ENCODE peak calls at places on chromosomes 7 and 10, in five cellular contexts. One of them, this sample, is unnamed.

GRCh38 chr7:129845178-129845971 is 107.4 kb downstream of the UBE2H start:
- DNase-seq in hepatocyte: no peak
- DNase-seq in GM23338: no peak
- DNase-seq in GM23248: peak; percentile 88
- DNase-seq in fibroblast of lung: peak; percentile 51
- DNase-seq in this sample: no peak

GRCh38 chr7:31368620-31369019 is 28.1 kb upstream of the NEUROD6 start:
- DNase-seq in GM23338: no peak
- DNase-seq in fibroblast of lung: no peak
- DNase-seq in hepatocyte: peak; percentile 13
- DNase-seq in GM23248: no peak
- DNase-seq in this sample: no peak

GRCh38 chr10:86960863-86961434 is 2.5 kb downstream of the SNCG start:
- DNase-seq in hepatocyte: no peak
- DNase-seq in fibroblast of lung: no peak
- DNase-seq in GM23338: no peak
- DNase-seq in GM23248: no peak
- DNase-seq in this sample: no peak

GRCh38 chr10:80924063-80924952 is 386.6 kb downstream of the SH2D4B start:
- DNase-seq in GM23338: peak; percentile 83
- DNase-seq in GM23248: peak; percentile 52
- DNase-seq in fibroblast of lung: peak; percentile 37
- DNase-seq in hepatocyte: peak; percentile 63
- DNase-seq in this sample: peak; percentile 24

GRCh38 chr10:122207596-122207995 is 63.5 kb upstream of the BTBD16 start:
- DNase-seq in hepatocyte: no peak
- DNase-seq in GM23248: no peak
- DNase-seq in fibroblast of lung: peak; percentile 68
- DNase-seq in GM23338: no peak
- DNase-seq in this sample: no peak

GRCh38 chr7:35725280-35725680 is 30.3 kb upstream of the HERPUD2 start:
- DNase-seq in GM23338: peak; percentile 27
- DNase-seq in fibroblast of lung: no peak
- DNase-seq in hepatocyte: no peak
- DNase-seq in GM23248: no peak
- DNase-seq in this sample: no peak

GRCh38 chr7:156927571-156928405 is 21.7 kb upstream of the NOM1 start:
- DNase-seq in hepatocyte: no peak
- DNase-seq in GM23248: no peak
- DNase-seq in GM23338: no peak
- DNase-seq in fibroblast of lung: no peak
- DNase-seq in this sample: no peak

GRCh38 chr7:97770845-97771244 is 39.0 kb downstream of the TAC1 start:
- DNase-seq in fibroblast of lung: no peak
- DNase-seq in hepatocyte: no peak
- DNase-seq in GM23248: peak; percentile 9
- DNase-seq in GM23338: no peak
- DNase-seq in this sample: no peak

GRCh38 chr10:99394761-99395386 is 35.5 kb downstream of the GOT1 start:
- DNase-seq in GM23338: peak; percentile 26
- DNase-seq in GM23248: no peak
- DNase-seq in fibroblast of lung: no peak
- DNase-seq in hepatocyte: no peak
- DNase-seq in this sample: no peak

GRCh38 chr10:26621243-26621888 is 76.1 kb upstream of the PDSS1 start:
- DNase-seq in GM23248: no peak
- DNase-seq in fibroblast of lung: no peak
- DNase-seq in hepatocyte: no peak
- DNase-seq in GM23338: no peak
- DNase-seq in this sample: no peak

GRCh38 chr10:26624017-26624416 is 73.5 kb upstream of the PDSS1 start:
- DNase-seq in GM23248: no peak
- DNase-seq in GM23338: no peak
- DNase-seq in fibroblast of lung: no peak
- DNase-seq in hepatocyte: no peak
- DNase-seq in this sample: no peak

GRCh38 chr10:26622891-26623290 is 74.6 kb upstream of the PDSS1 start:
- DNase-seq in fibroblast of lung: no peak
- DNase-seq in GM23248: no peak
- DNase-seq in GM23338: no peak
- DNase-seq in hepatocyte: no peak
- DNase-seq in this sample: no peak

GRCh38 chr10:26626066-26626465 is 71.4 kb upstream of the PDSS1 start:
- DNase-seq in GM23338: no peak
- DNase-seq in GM23248: no peak
- DNase-seq in fibroblast of lung: no peak
- DNase-seq in hepatocyte: no peak
- DNase-seq in this sample: no peak

GRCh38 chr10:26621889-26622681 is 75.4 kb upstream of the PDSS1 start:
- DNase-seq in GM23338: peak; percentile 71
- DNase-seq in hepatocyte: peak; percentile 63
- DNase-seq in GM23248: peak; percentile 53
- DNase-seq in fibroblast of lung: no peak
- DNase-seq in this sample: no peak
- TF ChIP-seq EZH2 in GM23338: no peak
- TF ChIP-seq EZH2 in hepatocyte: no peak
- TF ChIP-seq EZH2 in GM23248: no peak
- TF ChIP-seq EZH2 in fibroblast of lung: no peak
- TF ChIP-seq EZH2 in this sample: no peak

GRCh38 chr7:128165927-128166420 is 75.1 kb upstream of the LEP start:
- DNase-seq in hepatocyte: no peak
- DNase-seq in GM23248: no peak
- DNase-seq in fibroblast of lung: no peak
- DNase-seq in GM23338: no peak
- DNase-seq in this sample: no peak

GRCh38 chr7:128168667-128169210 is 72.3 kb upstream of the LEP start:
- DNase-seq in GM23338: peak; percentile 96
- DNase-seq in GM23248: peak; percentile 46
- DNase-seq in fibroblast of lung: peak; percentile 5
- DNase-seq in hepatocyte: peak; percentile 75
- DNase-seq in this sample: no peak

GRCh38 chr7:128167316-128167691 is 73.8 kb upstream of the LEP start:
- DNase-seq in GM23248: peak; percentile 82
- DNase-seq in GM23338: peak; percentile 72
- DNase-seq in fibroblast of lung: peak; percentile 72
- DNase-seq in hepatocyte: peak; percentile 76
- DNase-seq in this sample: no peak

GRCh38 chr7:128166603-128167315 is 74.3 kb upstream of the LEP start:
- DNase-seq in GM23338: peak; percentile 70
- DNase-seq in GM23248: peak; percentile 60
- DNase-seq in fibroblast of lung: no peak
- DNase-seq in hepatocyte: peak; percentile 44
- DNase-seq in this sample: no peak

GRCh38 chr7:128167791-128168666 is 73.0 kb upstream of the LEP start:
- DNase-seq in fibroblast of lung: no peak
- DNase-seq in GM23248: no peak
- DNase-seq in hepatocyte: no peak
- DNase-seq in GM23338: peak; percentile 65
- DNase-seq in this sample: no peak
- TF ChIP-seq EZH2 in fibroblast of lung: peak; percentile 100
- TF ChIP-seq EZH2 in GM23248: no peak
- TF ChIP-seq EZH2 in hepatocyte: peak; percentile 62
- TF ChIP-seq EZH2 in GM23338: no peak
- TF ChIP-seq EZH2 in this sample: no peak

GRCh38 chr10:123357363-123358075 is 203.3 kb downstream of the BUB3 start:
- DNase-seq in GM23338: peak; percentile 51
- DNase-seq in fibroblast of lung: no peak
- DNase-seq in GM23248: no peak
- DNase-seq in hepatocyte: no peak
- DNase-seq in this sample: no peak
- TF ChIP-seq EZH2 in GM23338: no peak
- TF ChIP-seq EZH2 in fibroblast of lung: no peak
- TF ChIP-seq EZH2 in GM23248: no peak
- TF ChIP-seq EZH2 in hepatocyte: no peak
- TF ChIP-seq EZH2 in this sample: no peak

GRCh38 chr7:74488518-74488917 is 34.8 kb downstream of the GTF2IRD1 start:
- DNase-seq in GM23248: no peak
- DNase-seq in hepatocyte: no peak
- DNase-seq in GM23338: no peak
- DNase-seq in fibroblast of lung: no peak
- DNase-seq in this sample: no peak
- TF ChIP-seq EZH2 in GM23248: no peak
- TF ChIP-seq EZH2 in hepatocyte: no peak
- TF ChIP-seq EZH2 in GM23338: no peak
- TF ChIP-seq EZH2 in fibroblast of lung: no peak
- TF ChIP-seq EZH2 in this sample: no peak

DNA sequence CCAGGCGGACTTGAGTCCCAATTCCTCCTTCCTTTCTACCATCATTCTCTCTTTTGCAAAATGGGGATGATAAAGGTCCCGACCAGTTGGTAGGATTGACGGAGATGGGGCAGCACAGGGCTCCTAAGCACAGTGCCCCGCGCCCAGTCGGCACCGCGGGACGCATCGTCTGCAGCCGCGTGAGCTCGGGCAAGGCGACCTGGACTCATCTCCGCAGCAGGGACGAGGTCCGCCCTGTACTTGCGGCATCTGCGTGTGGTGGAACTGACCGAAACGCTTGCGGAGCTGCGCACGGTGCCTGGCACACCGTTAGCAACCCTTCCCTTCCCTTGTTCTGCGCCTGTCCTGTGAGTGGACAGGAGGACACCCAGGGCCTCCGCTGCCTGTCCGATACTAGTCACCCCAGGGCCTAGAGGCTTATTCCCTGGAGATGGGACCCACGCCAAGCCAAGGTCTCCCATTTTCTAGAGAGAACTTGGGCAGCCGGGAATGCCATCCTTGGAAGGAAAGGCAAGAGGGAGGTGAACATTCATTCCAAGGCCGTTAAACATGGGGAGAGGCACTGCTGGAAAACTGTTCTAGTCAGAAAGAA is 98.4 kb downstream of the WDR11 start:
- DNase-seq in GM23338: peak; percentile 48
- DNase-seq in hepatocyte: no peak
- DNase-seq in fibroblast of lung: no peak
- DNase-seq in GM23248: peak; percentile 22
- DNase-seq in this sample: no peak
- TF ChIP-seq EZH2 in GM23338: no peak
- TF ChIP-seq EZH2 in hepatocyte: no peak
- TF ChIP-seq EZH2 in fibroblast of lung: no peak
- TF ChIP-seq EZH2 in GM23248: peak; percentile 40
- TF ChIP-seq EZH2 in this sample: no peak

GRCh38 chr10:129970404-129971364 is 6.6 kb upstream of the EBF3 start:
- DNase-seq in GM23248: no peak
- DNase-seq in fibroblast of lung: no peak
- DNase-seq in hepatocyte: no peak
- DNase-seq in GM23338: no peak
- DNase-seq in this sample: no peak
- TF ChIP-seq EZH2 in GM23248: peak; percentile 95
- TF ChIP-seq EZH2 in fibroblast of lung: peak; percentile 93
- TF ChIP-seq EZH2 in hepatocyte: peak; percentile 98
- TF ChIP-seq EZH2 in GM23338: peak; percentile 93
- TF ChIP-seq EZH2 in this sample: no peak

GRCh38 chr7:155373359-155374273 is 75.9 kb downstream of the INSIG1 start:
- DNase-seq in GM23338: peak; percentile 71
- DNase-seq in hepatocyte: no peak
- DNase-seq in GM23248: peak; percentile 29
- DNase-seq in fibroblast of lung: peak; percentile 31
- DNase-seq in this sample: no peak

GRCh38 chr7:155372782-155373358 is 75.2 kb downstream of the INSIG1 start:
- DNase-seq in hepatocyte: no peak
- DNase-seq in GM23248: no peak
- DNase-seq in fibroblast of lung: no peak
- DNase-seq in GM23338: no peak
- DNase-seq in this sample: no peak

GRCh38 chr7:155371884-155372781 is 74.5 kb downstream of the INSIG1 start:
- DNase-seq in GM23338: peak; percentile 40
- DNase-seq in GM23248: peak; percentile 36
- DNase-seq in fibroblast of lung: no peak
- DNase-seq in hepatocyte: peak; percentile 51
- DNase-seq in this sample: no peak

GRCh38 chr7:155375337-155376277 is 77.9 kb downstream of the INSIG1 start:
- DNase-seq in hepatocyte: no peak
- DNase-seq in fibroblast of lung: no peak
- DNase-seq in GM23338: peak; percentile 51
- DNase-seq in GM23248: no peak
- DNase-seq in this sample: no peak

GRCh38 chr7:155374276-155375252 is 76.9 kb downstream of the INSIG1 start:
- DNase-seq in GM23248: no peak
- DNase-seq in hepatocyte: no peak
- DNase-seq in fibroblast of lung: no peak
- DNase-seq in GM23338: peak; percentile 41
- DNase-seq in this sample: no peak
- TF ChIP-seq EZH2 in GM23248: peak; percentile 91
- TF ChIP-seq EZH2 in hepatocyte: peak; percentile 99
- TF ChIP-seq EZH2 in fibroblast of lung: peak; percentile 97
- TF ChIP-seq EZH2 in GM23338: peak; percentile 93
- TF ChIP-seq EZH2 in this sample: no peak

GRCh38 chr7:28315565-28316420 is 96.5 kb upstream of the CREB5 start:
- DNase-seq in GM23338: no peak
- DNase-seq in fibroblast of lung: peak; percentile 79
- DNase-seq in GM23248: peak; percentile 54
- DNase-seq in hepatocyte: no peak
- DNase-seq in this sample: no peak
- TF ChIP-seq EZH2 in GM23338: no peak
- TF ChIP-seq EZH2 in fibroblast of lung: no peak
- TF ChIP-seq EZH2 in GM23248: no peak
- TF ChIP-seq EZH2 in hepatocyte: no peak
- TF ChIP-seq EZH2 in this sample: no peak

This sample was measured in SK-N-MC.